ENCODE peak calls at places on chromosomes 7 and 10, in four cellular contexts. U is AG04450, Z is fibroblast of mammary gland, R is brain microvascular endothelial cell. C is an unnamed sample.

GRCh38 chr10:23535381-23535780 is 96.5 kb downstream of the OTUD1 start:
- DNase-seq in U (no peak), Z (no peak), R (no peak), C (no peak)

GRCh38 chr10:79315602-79315920 is 31.7 kb upstream of the PPIF start:
- DNase-seq in U (no peak), Z (no peak), R (no peak), C (no peak)

GRCh38 chr10:131722525-131723264 is 178.1 kb upstream of the PPP2R2D start:
- DNase-seq in U (no peak), Z (no peak), R (no peak), C (no peak)

GRCh38 chr10:3139135-3139910 is 33.3 kb downstream of the PITRM1 start:
- DNase-seq in U (no peak), Z (no peak), R (no peak), C (peak; percentile 53)

GRCh38 chr10:44310762-44311562 is 73.9 kb downstream of the CXCL12 start:
- DNase-seq in U (peak; percentile 45), Z (peak; percentile 77), R (peak; percentile 67), C (peak; percentile 30)

GRCh38 chr10:124724279-124725027 is 19.7 kb downstream of the FAM53B start:
- DNase-seq in U (no peak), Z (no peak), R (no peak), C (no peak)

GRCh38 chr7:43204081-43204480 is 91.6 kb downstream of the HECW1 start:
- DNase-seq in U (peak; percentile 21), Z (peak; percentile 84), R (peak; percentile 9), C (no peak)

GRCh38 chr10:124152139-124152780 is 58.9 kb upstream of the CHST15 start:
- DNase-seq in U (no peak), Z (peak; percentile 65), R (peak; percentile 56), C (no peak)

GRCh38 chr7:124152859-124153692 is 120.2 kb upstream of the TMEM229A start:
- DNase-seq in U (peak; percentile 21), Z (peak; percentile 40), R (peak; percentile 49), C (no peak)

GRCh38 chr7:22589641-22590141 is 89.7 kb upstream of the STEAP1B start:
- DNase-seq in U (no peak), Z (peak; percentile 78), R (peak; percentile 73), C (no peak)

GRCh38 chr7:156984209-156984891 is 26.1 kb downstream of the MNX1 start:
- DNase-seq in U (peak; percentile 8), Z (peak; percentile 85), R (no peak), C (no peak)

GRCh38 chr10:24908793-24909423 is 43.5 kb downstream of the PRTFDC1 start:
- DNase-seq in U (no peak), Z (peak; percentile 89), R (peak; percentile 83), C (no peak)

GRCh38 chr10:116669080-116669479 is 48.3 kb downstream of the PNLIPRP2 start:
- DNase-seq in U (no peak), Z (peak; percentile 42), R (no peak), C (no peak)

GRCh38 chr10:113711142-113711541 is 31.4 kb downstream of the CASP7 start:
- DNase-seq in U (no peak), Z (no peak), R (no peak), C (no peak)

GRCh38 chr7:131835141-131835540 is 278.7 kb upstream of the PODXL start:
- DNase-seq in U (no peak), Z (no peak), R (no peak), C (no peak)

GRCh38 chr10:43259248-43259980 is 7.5 kb downstream of the RASGEF1A start:
- DNase-seq in U (no peak), Z (no peak), R (no peak), C (no peak)

GRCh38 chr7:28052933-28053332 is 127.7 kb downstream of the JAZF1 start:
- DNase-seq in U (no peak), Z (peak; percentile 88), R (no peak), C (no peak)

GRCh38 chr10:79386637-79387465 is 39.6 kb downstream of the PPIF start:
- DNase-seq in U (no peak), Z (peak; percentile 35), R (no peak), C (peak; percentile 22)

GRCh38 chr7:49892473-49892872 is 119.0 kb downstream of the VWC2 start:
- DNase-seq in U (no peak), Z (no peak), R (no peak), C (no peak)

GRCh38 chr7:138027100-138027499 is 25.2 kb upstream of the CREB3L2 start:
- DNase-seq in U (no peak), Z (no peak), R (no peak), C (no peak)

GRCh38 chr7:51148216-51148615 is 168.4 kb downstream of the COBL start:
- DNase-seq in U (no peak), Z (no peak), R (no peak), C (no peak)

GRCh38 chr7:74012842-74013249 is 15.1 kb upstream of the ELN start:
- DNase-seq in U (no peak), Z (no peak), R (peak; percentile 46), C (no peak)

DNA sequence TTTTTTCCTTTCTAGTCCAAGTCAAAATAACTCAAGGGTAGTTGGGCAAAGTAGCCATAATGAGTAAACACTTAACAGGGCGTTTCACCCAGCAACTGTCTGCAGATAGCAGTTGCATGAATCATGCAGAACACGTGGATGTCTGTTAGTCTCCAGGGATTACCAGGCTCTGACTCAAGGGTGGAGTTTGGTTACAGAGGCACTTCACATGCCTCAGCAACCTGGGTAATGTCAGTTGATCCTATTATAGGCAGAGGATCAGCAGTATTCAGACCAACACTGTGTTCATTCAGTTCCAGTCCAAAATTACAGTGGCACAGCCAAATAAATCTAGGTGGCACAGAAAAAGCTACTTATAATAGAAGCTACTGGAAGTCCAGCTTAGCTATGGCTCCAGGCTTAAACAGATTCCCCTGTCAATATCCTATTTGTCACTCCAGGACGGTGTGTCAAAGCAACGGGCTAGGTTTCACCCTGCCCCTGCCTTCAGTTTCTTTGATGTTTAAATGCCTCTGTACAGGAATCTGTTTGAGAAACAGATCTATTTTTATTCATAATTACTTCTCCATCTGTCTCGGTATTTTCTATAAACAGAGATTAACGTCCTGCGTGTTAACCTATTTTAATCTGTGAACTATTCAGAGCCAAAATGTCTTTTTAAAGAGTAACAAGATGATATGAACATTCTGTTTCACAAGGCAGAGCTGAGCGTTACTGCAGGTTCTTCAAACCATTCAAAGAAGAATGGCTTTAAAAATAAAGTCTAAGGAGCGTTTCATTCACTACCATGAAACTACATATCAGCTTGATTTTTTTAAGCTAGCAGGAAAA is 162.6 kb upstream of the AKR1E2 start:
- DNase-seq in U (peak; percentile 96), Z (peak; percentile 100), R (peak; percentile 98), C (peak; percentile 87)
- H3K4me3 ChIP-seq in U (peak overlapping the region; percentile 29), Z (no peak overlapping the region), R (no peak overlapping the region), C (no peak overlapping the region)

DNA sequence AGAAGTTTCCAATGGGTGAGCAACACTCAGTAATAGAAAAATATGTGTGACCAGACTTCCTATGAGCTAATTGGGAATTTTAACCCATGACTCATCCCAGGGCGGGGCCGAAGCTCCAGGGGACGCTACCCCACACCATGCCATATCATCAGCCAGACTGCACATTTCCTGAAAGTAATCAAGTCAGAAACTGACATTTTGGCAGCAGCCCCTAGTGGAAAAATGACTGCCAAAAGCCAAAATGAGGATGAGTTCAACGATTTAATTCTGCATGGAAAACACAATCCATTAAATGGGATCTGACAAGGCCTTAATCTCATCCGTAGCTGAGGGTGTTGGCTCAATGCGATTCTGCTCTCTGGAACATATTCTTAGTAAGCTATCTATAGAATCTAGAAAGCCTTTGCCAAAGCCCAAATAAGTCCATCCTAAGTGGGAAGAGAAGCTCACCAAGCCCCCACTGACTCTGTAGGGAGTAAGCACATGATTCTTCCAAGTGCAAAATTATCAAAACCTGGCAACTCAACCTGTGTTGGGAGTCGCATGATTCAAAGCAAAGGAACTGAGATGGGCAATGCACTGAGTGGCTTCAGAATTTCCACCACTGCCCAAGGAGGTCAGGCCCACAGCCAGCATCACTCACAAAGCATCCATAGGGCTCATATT is 93.1 kb upstream of the PDE1C start:
- DNase-seq in U (no peak), Z (peak; percentile 88), R (peak; percentile 94), C (no peak)
- TF ChIP-seq CTCF in U (no peak), Z (no peak), R (peak; percentile 30), C (no peak)

DNA sequence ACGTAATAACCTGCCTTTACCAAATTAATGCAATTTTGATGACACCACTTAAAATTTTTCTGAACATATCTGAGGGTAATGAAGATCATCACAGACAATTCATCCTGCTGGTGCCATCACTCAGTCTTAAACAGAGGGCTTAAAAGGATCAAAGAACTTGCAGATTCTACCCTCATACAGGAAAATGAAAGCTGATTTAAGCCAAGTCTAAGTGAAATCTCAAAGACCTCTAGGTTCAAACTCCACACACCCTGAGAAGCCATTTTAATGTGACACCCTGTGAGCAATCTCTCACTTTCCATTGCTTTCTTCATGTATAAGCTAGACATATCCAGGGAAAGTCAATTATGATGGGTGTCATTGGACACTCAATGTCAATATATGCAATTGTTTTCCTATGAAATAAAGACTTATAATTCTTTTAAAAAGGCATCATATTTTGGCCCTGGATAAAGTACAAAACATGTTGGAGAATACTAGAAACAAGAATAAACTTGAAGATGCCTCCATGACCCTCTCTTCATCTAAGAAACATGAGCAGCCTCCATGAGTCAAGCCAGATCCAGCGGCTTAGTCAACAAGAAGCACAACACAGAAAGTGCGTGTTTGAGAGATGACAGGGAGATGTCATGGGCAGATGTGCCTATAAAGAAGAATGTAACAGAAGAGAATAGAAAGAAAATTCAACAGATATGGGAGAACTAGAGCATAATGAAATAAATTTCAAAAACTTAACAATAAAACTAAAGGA is 291.9 kb downstream of the PARD3 start:
- DNase-seq in U (no peak), Z (peak; percentile 52), R (peak; percentile 84), C (no peak)
- H3K4me3 ChIP-seq in U (no peak overlapping the region), Z (no peak overlapping the region), R (no peak overlapping the region), C (no peak overlapping the region)

DNA sequence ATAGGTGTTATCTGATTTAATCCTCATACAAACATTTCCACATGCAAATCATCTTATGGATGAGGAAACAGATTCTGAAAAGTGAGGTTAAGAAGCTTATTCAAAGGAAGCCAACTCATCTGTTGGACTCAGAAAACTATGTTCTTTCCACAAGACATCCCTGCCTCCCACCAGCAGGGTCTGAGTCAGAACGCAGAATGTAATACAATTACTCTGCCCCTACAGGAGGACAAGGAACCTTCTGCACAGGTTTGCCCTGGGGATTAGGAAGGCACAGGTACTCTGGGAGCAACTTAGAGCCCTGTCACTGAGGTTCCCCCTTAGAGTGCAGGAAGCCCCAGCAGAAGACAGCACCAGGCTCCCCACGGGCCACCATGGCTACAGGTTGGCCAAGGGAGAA is 255.7 kb downstream of the TNS3 start:
- DNase-seq in U (peak; percentile 53), Z (peak; percentile 88), R (peak; percentile 79), C (peak; percentile 47)
- TF ChIP-seq CTCF in U (peak; percentile 67), Z (peak; percentile 51), R (peak; percentile 74), C (peak; percentile 19)

DNA sequence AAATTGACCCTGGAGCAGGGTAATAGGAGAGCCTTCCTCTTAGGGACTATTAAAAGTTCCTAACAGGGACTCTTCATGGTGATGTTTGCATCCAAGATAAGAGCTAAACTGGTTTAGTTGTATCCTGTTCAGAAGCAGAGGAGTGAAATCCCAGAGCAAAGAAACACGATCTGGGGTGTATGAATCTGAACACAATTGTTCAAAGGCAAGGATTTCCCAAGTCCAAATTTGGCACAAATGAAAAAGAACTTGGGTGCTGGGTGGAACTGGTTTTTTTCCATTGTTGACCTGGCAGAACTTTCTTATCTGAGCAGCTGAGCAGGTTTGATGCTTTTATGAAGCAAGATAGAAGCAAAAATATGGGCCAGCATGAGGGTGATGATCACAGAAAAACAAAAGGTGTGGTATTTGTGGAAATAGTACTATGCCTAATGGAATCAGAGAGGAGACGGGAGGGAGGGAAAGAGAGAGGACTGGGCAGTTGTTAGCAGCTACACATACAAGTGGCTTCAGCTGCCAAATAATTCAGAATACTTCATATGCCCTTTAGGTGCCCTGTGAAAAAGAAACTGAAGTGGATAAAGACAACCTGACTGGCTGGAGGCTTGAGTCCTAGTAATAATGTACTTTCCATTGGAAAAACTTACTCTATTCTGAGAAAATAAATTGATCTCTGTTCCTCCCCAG is 6.1 kb downstream of the AGFG2 start:
- DNase-seq in U (no peak), Z (no peak), R (no peak), C (peak; percentile 63)
- H3K4me3 ChIP-seq in U (no peak overlapping the region), Z (no peak overlapping the region), R (no peak overlapping the region), C (no peak overlapping the region)

GRCh38 chr7:104643587-104644217 is 315.3 kb downstream of the LHFPL3 start:
- DNase-seq in U (no peak), Z (peak; percentile 18), R (peak; percentile 13), C (peak; percentile 29)
- TF ChIP-seq CTCF in U (peak; percentile 60), Z (peak; percentile 58), R (peak; percentile 80), C (peak; percentile 74)

C was measured in Caco-2.